ENCODE peak calls at places on chromosomes 11 and 22, in five cellular contexts. A, X, D, Y and B are unnamed samples.

GRCh38 chr11:12280838-12281565 is 96.4 kb upstream of the PARVA start:
- DNase-seq in A (no peak), X (peak), D (no peak), Y (peak), B (no peak)

GRCh38 chr11:119315139-119316016 is 1.6 kb downstream of the MCAM start:
- DNase-seq in A (no peak), X (peak), D (peak), Y (peak), B (peak)

GRCh38 chr11:42526366-42526765 is 785.4 kb upstream of the API5 start:
- DNase-seq in A (no peak), X (no peak), D (no peak), Y (no peak), B (no peak)

GRCh38 chr11:64865286-64866172 is 12.9 kb downstream of the EHD1 start:
- DNase-seq in A (peak), X (no peak), D (no peak), Y (no peak), B (no peak)

GRCh38 chr11:88411265-88411664 is 73.7 kb upstream of the CTSC start:
- DNase-seq in A (peak), X (no peak), D (no peak), Y (no peak), B (no peak)

GRCh38 chr11:13339196-13340153 is 61.9 kb downstream of the BMAL1 start:
- DNase-seq in A (peak), X (no peak), D (peak), Y (no peak), B (peak)

GRCh38 chr11:35477871-35478270 is 47.5 kb downstream of the PAMR1 start:
- DNase-seq in A (no peak), X (no peak), D (no peak), Y (no peak), B (no peak)

GRCh38 chr11:115539844-115540243 is 35.6 kb upstream of the CADM1 start:
- DNase-seq in A (no peak), X (no peak), D (no peak), Y (no peak), B (no peak)

GRCh38 chr11:114916406-114916805 is 238.1 kb downstream of the NXPE2 start:
- DNase-seq in A (no peak), X (no peak), D (no peak), Y (no peak), B (no peak)

GRCh38 chr22:43275545-43275981 is 67.6 kb downstream of the SCUBE1 start:
- DNase-seq in A (no peak), X (no peak), D (no peak), Y (no peak), B (no peak)

GRCh38 chr11:91585035-91585801 is 639.4 kb upstream of the FAT3 start:
- DNase-seq in A (no peak), X (no peak), D (no peak), Y (no peak), B (no peak)

GRCh38 chr11:115677190-115677589 is 173.0 kb upstream of the CADM1 start:
- DNase-seq in A (no peak), X (no peak), D (no peak), Y (no peak), B (no peak)

GRCh38 chr11:96260526-96260925 is 82.5 kb downstream of the MAML2 start:
- DNase-seq in A (no peak), X (no peak), D (no peak), Y (no peak), B (no peak)

GRCh38 chr11:85863855-85864254 is 8.7 kb downstream of the CCDC83 start:
- DNase-seq in A (no peak), X (no peak), D (no peak), Y (no peak), B (no peak)

GRCh38 chr11:134040386-134041297 is 28.2 kb upstream of the JAM3 start:
- DNase-seq in A (peak), X (no peak), D (no peak), Y (no peak), B (no peak)

GRCh38 chr22:30979932-30980331 is 10.9 kb downstream of the TUG1 start:
- DNase-seq in A (no peak), X (no peak), D (no peak), Y (no peak), B (no peak)

GRCh38 chr22:43396321-43396933 is 15.4 kb upstream of the MPPED1 start:
- DNase-seq in A (no peak), X (no peak), D (no peak), Y (no peak), B (no peak)

GRCh38 chr11:72075109-72075508 is 5.2 kb downstream of the NUMA1 start:
- DNase-seq in A (no peak), X (no peak), D (no peak), Y (no peak), B (no peak)

GRCh38 chr22:31753634-31754471 is at the start of gene DEPDC5:
- DNase-seq in A (peak), X (peak), D (peak), Y (peak), B (peak)

GRCh38 chr11:8222820-8223512 is 40.7 kb downstream of the LMO1 start:
- DNase-seq in A (no peak), X (no peak), D (no peak), Y (no peak), B (no peak)

GRCh38 chr11:87493516-87493915 is 455.8 kb downstream of the TMEM135 start:
- DNase-seq in A (peak), X (no peak), D (no peak), Y (no peak), B (no peak)

GRCh38 chr22:23070418-23071162 is at the start of gene GNAZ:
- DNase-seq in A (no peak), X (peak), D (no peak), Y (peak), B (no peak)

GRCh38 chr11:934437-934950 is 8.8 kb downstream of the AP2A2 start:
- DNase-seq in A (no peak), X (no peak), D (no peak), Y (no peak), B (no peak)

GRCh38 chr11:931385-931784 is 5.7 kb downstream of the AP2A2 start:
- DNase-seq in A (peak), X (no peak), D (no peak), Y (no peak), B (no peak)

GRCh38 chr11:932435-932834 is 6.8 kb downstream of the AP2A2 start:
- DNase-seq in A (peak), X (no peak), D (no peak), Y (no peak), B (no peak)

GRCh38 chr11:933936-934335 is 8.3 kb downstream of the AP2A2 start:
- DNase-seq in A (no peak), X (no peak), D (no peak), Y (no peak), B (no peak)

DNA sequence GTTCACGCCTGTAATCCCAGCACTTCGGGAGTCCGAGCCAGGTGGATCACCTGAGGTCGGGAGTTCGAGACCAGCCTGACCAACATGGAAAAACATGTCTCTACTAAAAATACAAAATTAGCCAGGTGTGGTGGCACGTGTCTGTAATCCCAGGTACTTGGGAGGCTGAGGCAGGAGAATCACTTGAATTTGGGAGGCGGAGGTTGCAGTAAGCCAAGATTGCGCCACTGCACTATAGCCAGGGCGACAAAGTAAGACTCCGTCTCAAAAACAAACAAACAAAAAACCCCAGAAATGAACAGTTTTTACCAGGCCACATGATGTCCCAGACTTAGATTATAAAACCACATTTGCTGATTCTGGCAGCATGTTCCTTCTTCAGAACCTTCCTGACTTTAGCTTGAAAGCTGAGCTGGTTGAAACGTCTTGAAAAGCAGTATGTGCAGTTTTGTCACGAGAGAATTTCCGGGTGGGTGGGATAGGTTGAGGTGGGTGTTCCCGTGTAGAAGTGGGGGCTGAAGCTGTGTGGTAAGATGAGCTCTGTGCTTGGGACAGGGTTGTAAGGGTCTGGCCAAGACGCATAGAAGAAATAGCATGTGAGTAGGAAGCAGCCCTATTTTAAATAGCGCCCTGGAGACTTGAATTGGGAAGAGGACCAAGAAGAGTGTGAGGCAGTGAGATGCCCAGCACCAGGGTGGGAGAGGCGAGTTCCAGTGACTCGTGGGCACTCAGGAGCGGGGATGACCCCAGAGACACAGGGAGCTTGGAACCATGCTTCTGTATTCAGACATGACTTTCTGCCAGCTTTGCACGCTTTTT is 7.5 kb downstream of the AP2A2 start:
- DNase-seq in A (peak), X (no peak), D (no peak), Y (no peak), B (no peak)
- H3K4me3 ChIP-seq in A (no peak), X (no peak), D (no peak), Y (peak), B (no peak)

GRCh38 chr22:49950396-49950994 is 10.1 kb upstream of the PIM3 start:
- DNase-seq in A (no peak), X (no peak), D (no peak), Y (no peak), B (no peak)
- H3K4me3 ChIP-seq in A (no peak), X (no peak), D (no peak), Y (no peak), B (no peak)

DNA sequence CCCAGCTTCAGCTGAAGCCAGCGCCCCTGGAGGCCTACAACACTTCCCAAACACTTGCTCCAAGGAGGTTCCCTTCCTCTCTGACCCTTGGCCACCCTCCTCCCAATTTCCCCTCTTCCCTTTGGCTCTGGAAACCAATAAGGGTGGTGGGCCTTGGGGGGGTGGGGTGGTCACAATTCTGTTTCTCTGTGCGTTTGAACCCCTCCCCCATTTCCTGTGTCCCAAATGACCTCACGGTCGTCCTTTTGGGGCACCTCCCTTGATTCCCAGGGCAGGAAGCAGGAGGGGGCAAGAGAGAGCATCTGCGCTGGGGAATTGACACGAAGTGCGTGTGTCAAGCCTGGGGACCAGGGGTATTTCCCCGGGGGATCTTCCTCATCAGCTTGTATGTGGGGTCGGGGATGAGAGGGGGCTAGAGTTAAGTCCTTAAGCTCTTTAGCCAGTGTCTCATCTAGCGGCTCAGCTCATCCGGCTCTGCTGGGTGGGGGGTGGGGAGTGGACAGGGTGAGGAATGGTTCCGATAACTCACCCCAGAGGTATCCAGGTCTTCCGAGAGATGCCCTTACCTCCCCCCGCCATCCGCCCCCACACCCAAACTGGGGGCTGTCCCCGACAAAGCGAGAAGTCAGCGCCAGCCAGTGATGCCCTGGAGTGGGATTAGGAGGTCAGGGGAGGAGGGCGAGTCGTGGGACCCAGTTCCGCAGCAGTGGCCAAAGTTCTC is 629 bp downstream of the ESAM start:
- DNase-seq in A (no peak), X (no peak), D (no peak), Y (no peak), B (no peak)
- H3K4me3 ChIP-seq in A (no peak), X (no peak), D (no peak), Y (peak), B (peak)

DNA sequence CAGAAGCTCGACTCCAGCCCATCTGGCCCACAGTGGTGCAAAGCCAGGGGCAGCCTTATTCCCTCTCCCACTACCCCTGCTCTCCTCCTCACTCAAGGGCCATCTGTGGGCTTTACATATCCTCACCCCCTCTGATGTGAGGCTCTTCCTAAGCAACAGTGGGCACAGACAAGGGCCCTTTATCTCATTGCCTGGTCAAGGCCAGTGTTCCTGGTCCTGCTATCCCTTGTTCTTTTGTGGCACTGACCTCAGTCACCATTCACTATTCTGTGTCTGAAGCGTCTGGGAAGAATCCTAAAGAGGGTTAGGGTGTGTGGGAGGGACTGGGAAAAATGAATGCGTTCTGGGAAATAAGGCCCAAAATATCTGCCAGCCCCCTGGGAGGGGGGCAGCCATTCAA is 7.3 kb downstream of the DNAL4 start:
- DNase-seq in A (no peak), X (no peak), D (no peak), Y (no peak), B (no peak)
- H3K4me3 ChIP-seq in A (no peak), X (no peak), D (no peak), Y (no peak), B (no peak)

GRCh38 chr11:66292543-66293332 is 1.0 kb downstream of the TMEM151A start:
- DNase-seq in A (no peak), X (no peak), D (no peak), Y (peak), B (no peak)

GRCh38 chr11:66297610-66298009 is 5.9 kb downstream of the TMEM151A start:
- DNase-seq in A (no peak), X (no peak), D (no peak), Y (no peak), B (no peak)

GRCh38 chr11:66293777-66294625 is 2.3 kb downstream of the TMEM151A start:
- DNase-seq in A (no peak), X (no peak), D (no peak), Y (no peak), B (no peak)

GRCh38 chr11:66293352-66293751 is 1.7 kb downstream of the TMEM151A start:
- DNase-seq in A (no peak), X (no peak), D (no peak), Y (no peak), B (no peak)

DNA sequence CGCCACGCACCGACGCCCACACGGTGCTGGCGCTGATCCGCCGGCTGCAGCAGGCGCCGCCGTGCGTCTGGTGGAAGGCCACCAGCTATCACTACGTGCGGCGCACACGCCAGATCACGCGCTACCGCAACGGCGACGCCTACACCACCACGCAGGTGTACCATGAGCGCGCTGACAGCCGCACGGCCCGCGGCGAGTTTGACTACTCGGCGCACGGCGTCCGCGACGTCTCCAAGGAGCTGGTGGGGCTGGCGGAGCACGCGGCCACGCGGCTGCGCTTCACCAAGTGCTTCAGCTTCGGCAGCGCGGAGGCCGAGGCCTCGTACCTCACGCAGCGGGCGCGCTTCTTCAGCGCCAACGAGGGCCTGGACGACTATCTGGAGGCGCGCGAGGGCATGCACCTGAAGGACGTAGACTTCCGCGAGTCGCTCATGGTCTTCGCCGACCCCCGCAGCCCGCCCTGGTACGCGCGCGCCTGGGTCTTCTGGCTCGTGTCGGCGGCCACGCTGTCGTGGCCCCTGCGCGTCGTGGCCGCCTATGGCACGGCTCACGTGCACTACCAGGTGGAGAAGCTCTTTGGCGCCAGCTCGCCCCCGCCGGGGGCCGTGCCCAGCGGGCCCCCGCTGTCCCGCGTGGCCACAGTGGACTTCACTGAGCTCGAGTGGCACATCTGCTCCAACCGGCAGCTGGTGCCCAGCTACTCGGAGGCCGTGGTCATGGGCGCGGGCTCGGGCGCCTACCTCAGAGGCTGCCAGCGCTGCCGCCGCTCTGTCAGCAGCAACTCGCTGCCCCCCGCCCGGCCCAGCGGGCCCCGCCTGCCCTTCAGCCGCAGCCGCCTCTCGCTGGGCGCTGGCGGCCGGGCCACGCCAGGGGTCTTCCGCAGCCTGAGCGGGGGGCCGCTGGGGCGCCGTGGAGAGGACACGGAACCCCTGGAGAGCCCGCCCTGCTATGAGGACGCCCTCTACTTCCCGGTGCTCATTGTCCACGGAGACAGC is 3.2 kb downstream of the TMEM151A start:
- DNase-seq in A (no peak), X (no peak), D (no peak), Y (no peak), B (no peak)
- H3K4me3 ChIP-seq in A (no peak), X (no peak), D (no peak), Y (no peak), B (no peak)

GRCh38 chr22:40218723-40219294 is 41.1 kb downstream of the TNRC6B start:
- DNase-seq in A (peak), X (no peak), D (no peak), Y (no peak), B (no peak)

GRCh38 chr22:40224702-40225101 is 47.0 kb downstream of the TNRC6B start:
- DNase-seq in A (no peak), X (no peak), D (no peak), Y (no peak), B (no peak)

GRCh38 chr22:40218152-40218551 is 40.4 kb downstream of the TNRC6B start:
- DNase-seq in A (no peak), X (no peak), D (no peak), Y (no peak), B (no peak)

GRCh38 chr22:40220316-40221054 is 42.8 kb downstream of the TNRC6B start:
- DNase-seq in A (peak), X (no peak), D (no peak), Y (no peak), B (no peak)

GRCh38 chr22:40221055-40221414 is 43.3 kb downstream of the TNRC6B start:
- DNase-seq in A (no peak), X (no peak), D (no peak), Y (no peak), B (no peak)
- H3K4me3 ChIP-seq in A (no peak), X (no peak), D (no peak), Y (no peak), B (no peak)

DNA sequence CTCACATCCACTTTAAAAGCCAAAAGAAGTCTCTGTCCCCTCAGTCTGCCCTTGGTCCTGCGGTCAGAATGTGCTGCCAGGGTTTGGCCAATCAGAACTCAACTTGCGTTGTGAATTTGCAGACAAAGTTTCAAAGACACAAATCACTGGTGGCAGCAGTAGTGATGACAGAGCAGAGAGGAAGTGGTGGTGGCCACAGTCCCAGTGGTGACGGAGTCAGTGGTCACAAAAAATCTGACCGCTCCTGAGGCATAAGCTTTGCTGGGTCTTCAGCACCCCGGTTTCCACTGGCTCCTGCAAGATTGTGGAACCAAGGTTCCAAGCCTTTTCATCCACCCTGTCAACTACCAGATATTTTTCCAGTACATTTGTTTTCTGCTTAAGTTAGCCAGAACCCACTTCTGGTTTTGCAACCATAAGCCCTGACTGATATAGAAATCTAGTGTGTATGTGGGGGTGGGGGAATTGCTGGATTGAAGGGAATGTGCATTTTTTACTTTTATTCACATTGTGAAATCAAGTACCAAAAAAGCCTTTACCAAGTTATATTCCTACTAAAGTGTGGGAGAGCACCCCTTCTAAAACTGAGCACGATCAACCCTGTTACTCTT is 112.3 kb downstream of the TMPRSS5 start:
- DNase-seq in A (no peak), X (no peak), D (no peak), Y (no peak), B (no peak)
- H3K4me3 ChIP-seq in A (no peak), X (no peak), D (no peak), Y (no peak), B (no peak)